ENCODE peak calls at places on chromosomes 13 and 19, in five cellular contexts. G is right cardiac atrium, M is RWPE2, P is thoracic aorta, B is Panc1. A is an unnamed sample. For H3K9me3 and H3K4me1, the result is how much of the 10 kb centered on the place peaks cover.

GRCh38 chr19:38252935-38253691 is 3.1 kb downstream of the PPP1R14A start:
- ATAC-seq in G (peak), M (no peak), P (peak), B (no peak), A (peak)

GRCh38 chr13:105806335-105806920 is 729.0 kb downstream of the EFNB2 start:
- ATAC-seq in G (no peak), M (no peak), P (no peak), B (no peak), A (no peak)

GRCh38 chr13:46158222-46158621 is 23.8 kb downstream of the LCP1 start:
- ATAC-seq in G (no peak), M (no peak), P (no peak), B (no peak), A (no peak)

GRCh38 chr19:30391554-30392551 is 19.7 kb downstream of the ZNF536 start:
- ATAC-seq in G (no peak), M (peak), P (no peak), B (no peak), A (no peak)

GRCh38 chr13:33272531-33273124 is 12.9 kb downstream of the STARD13 start:
- ATAC-seq in G (no peak), M (peak), P (no peak), B (peak), A (no peak)

GRCh38 chr19:18650048-18650435 is 13.2 kb downstream of the KLHL26 start:
- ATAC-seq in G (peak), M (no peak), P (peak), B (no peak), A (peak)

GRCh38 chr13:101298517-101298916 is 117.8 kb downstream of the NALCN start:
- ATAC-seq in G (no peak), M (peak), P (no peak), B (no peak), A (no peak)

GRCh38 chr19:1232231-1232637 is 5.6 kb downstream of the CBARP start:
- ATAC-seq in G (no peak), M (peak), P (no peak), B (peak), A (peak)

GRCh38 chr19:29805026-29805925 is 6.5 kb upstream of the CCNE1 start:
- ATAC-seq in G (no peak), M (no peak), P (no peak), B (no peak), A (no peak)

GRCh38 chr13:79044415-79044814 is 361.6 kb downstream of the RBM26 start:
- ATAC-seq in G (no peak), M (peak), P (no peak), B (no peak), A (no peak)

GRCh38 chr13:73913043-73913740 is 221.0 kb downstream of the KLF12 start:
- ATAC-seq in G (peak), M (no peak), P (peak), B (no peak), A (no peak)

GRCh38 chr13:24004142-24004541 is 106.8 kb upstream of the C1QTNF9B start:
- ATAC-seq in G (no peak), M (no peak), P (no peak), B (no peak), A (no peak)

GRCh38 chr19:5418676-5419075 is 36.5 kb upstream of the ZNRF4 start:
- ATAC-seq in G (no peak), M (no peak), P (no peak), B (no peak), A (no peak)

GRCh38 chr13:95791084-95791722 is 114.3 kb downstream of the DNAJC3 start:
- ATAC-seq in G (no peak), M (no peak), P (no peak), B (no peak), A (no peak)

GRCh38 chr13:113493315-113493951 is 2.9 kb upstream of the DCUN1D2 start:
- ATAC-seq in G (no peak), M (peak), P (peak), B (peak), A (no peak)

GRCh38 chr13:34152409-34152808 is 334.5 kb downstream of the RFC3 start:
- ATAC-seq in G (no peak), M (no peak), P (no peak), B (no peak), A (no peak)

GRCh38 chr13:21427741-21428140 is 31.4 kb downstream of the ZDHHC20 start:
- ATAC-seq in G (no peak), M (no peak), P (no peak), B (no peak), A (no peak)

GRCh38 chr13:36700170-36700569 is 26.4 kb downstream of the SERTM1 start:
- ATAC-seq in G (no peak), M (no peak), P (no peak), B (no peak), A (no peak)

GRCh38 chr19:55383789-55384575 is at the start of gene TMEM238:
- ATAC-seq in G (no peak), M (peak), P (no peak), B (peak), A (peak)

GRCh38 chr13:49731766-49732165 is 40.5 kb upstream of the EBPL start:
- ATAC-seq in G (no peak), M (no peak), P (no peak), B (no peak), A (no peak)

GRCh38 chr19:38686530-38686888 is 39.1 kb downstream of the ACTN4 start:
- ATAC-seq in G (no peak), M (no peak), P (no peak), B (no peak), A (no peak)

GRCh38 chr19:49340069-49340864 is 5.1 kb downstream of the CD37 start:
- ATAC-seq in G (peak), M (no peak), P (peak), B (peak), A (peak)

GRCh38 chr13:29195459-29195858 is 375.3 kb downstream of the MTUS2 start:
- ATAC-seq in G (no peak), M (no peak), P (no peak), B (no peak), A (no peak)

GRCh38 chr13:40651866-40652587 is 14.4 kb downstream of the FOXO1 start:
- ATAC-seq in G (no peak), M (no peak), P (no peak), B (no peak), A (no peak)

GRCh38 chr13:94558721-94559120 is 37.2 kb downstream of the TGDS start:
- ATAC-seq in G (no peak), M (no peak), P (no peak), B (no peak), A (no peak)

GRCh38 chr13:88051746-88052482 is 380.7 kb downstream of the SLITRK5 start:
- ATAC-seq in G (no peak), M (no peak), P (no peak), B (no peak), A (no peak)

GRCh38 chr19:3849092-3849491 is 19.7 kb downstream of the ZFR2 start:
- ATAC-seq in G (no peak), M (peak), P (no peak), B (peak), A (no peak)

GRCh38 chr13:27183561-27184147 is 12.0 kb upstream of the USP12 start:
- ATAC-seq in G (no peak), M (no peak), P (no peak), B (peak), A (no peak)

GRCh38 chr13:100088282-100088647 is 628 bp upstream of the PCCA start:
- ATAC-seq in G (no peak), M (peak), P (peak), B (peak), A (no peak)

GRCh38 chr13:65093352-65093751 is 2136.8 kb downstream of the PCDH9 start:
- ATAC-seq in G (no peak), M (no peak), P (no peak), B (no peak), A (no peak)

GRCh38 chr19:1567116-1567847 is 843 bp downstream of the MEX3D start:
- ATAC-seq in G (no peak), M (peak), P (peak), B (peak), A (peak)

GRCh38 chr19:14167594-14168138 is 31.3 kb upstream of the ASF1B start:
- ATAC-seq in G (peak), M (no peak), P (no peak), B (no peak), A (peak)

GRCh38 chr13:32403108-32403507 is 24.8 kb downstream of the N4BP2L1 start:
- ATAC-seq in G (no peak), M (no peak), P (no peak), B (no peak), A (no peak)

GRCh38 chr19:13007292-13008045 is 12.2 kb downstream of the NFIX start:
- ATAC-seq in G (peak), M (peak), P (no peak), B (no peak), A (peak)

GRCh38 chr13:39692650-39693438 is 37.4 kb downstream of the COG6 start:
- ATAC-seq in G (no peak), M (no peak), P (no peak), B (no peak), A (no peak)

GRCh38 chr19:3788991-3789778 is 3.0 kb upstream of the MATK start:
- ATAC-seq in G (no peak), M (no peak), P (no peak), B (no peak), A (no peak)

GRCh38 chr13:74132768-74133656 is 1.2 kb downstream of the KLF12 start:
- ATAC-seq in G (no peak), M (no peak), P (no peak), B (no peak), A (no peak)

GRCh38 chr13:53159439-53159838 is 130.8 kb downstream of the OLFM4 start:
- ATAC-seq in G (no peak), M (no peak), P (no peak), B (no peak), A (no peak)

GRCh38 chr19:18833849-18834643 is 2.3 kb downstream of the UPF1 start:
- ATAC-seq in G (no peak), M (no peak), P (no peak), B (no peak), A (no peak)

GRCh38 chr19:15529774-15530372 is 21.5 kb downstream of the CYP4F22 start:
- ATAC-seq in G (no peak), M (no peak), P (no peak), B (no peak), A (no peak)
- H3K9me3 ChIP-seq in G (under half), M (under half), P (under half), B (under half), A (under half)

DNA sequence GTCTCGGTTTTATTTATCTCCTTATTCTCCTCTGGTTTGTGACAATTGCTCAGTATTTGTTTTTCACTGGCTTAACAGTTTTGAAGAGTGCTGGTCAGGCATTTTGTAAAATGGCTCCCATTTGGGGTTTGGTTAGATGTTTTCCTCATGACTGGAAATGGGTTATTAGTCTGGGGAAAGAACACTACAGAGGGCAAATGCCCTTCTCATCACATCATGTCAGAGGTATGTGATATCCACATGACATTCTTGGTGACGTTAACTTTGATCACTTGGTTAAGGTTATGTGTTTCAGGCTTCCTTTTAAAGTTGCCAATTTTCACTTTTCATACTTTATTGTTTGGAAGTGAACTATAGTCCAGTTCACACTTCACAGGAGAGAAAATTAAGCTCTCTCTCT is 74.8 kb upstream of the KLHL1 start:
- ATAC-seq in G (no peak), M (no peak), P (no peak), B (no peak), A (no peak)
- H3K4me1 ChIP-seq in G (under half), M (under half), P (under half), B (under half), A (under half)

DNA sequence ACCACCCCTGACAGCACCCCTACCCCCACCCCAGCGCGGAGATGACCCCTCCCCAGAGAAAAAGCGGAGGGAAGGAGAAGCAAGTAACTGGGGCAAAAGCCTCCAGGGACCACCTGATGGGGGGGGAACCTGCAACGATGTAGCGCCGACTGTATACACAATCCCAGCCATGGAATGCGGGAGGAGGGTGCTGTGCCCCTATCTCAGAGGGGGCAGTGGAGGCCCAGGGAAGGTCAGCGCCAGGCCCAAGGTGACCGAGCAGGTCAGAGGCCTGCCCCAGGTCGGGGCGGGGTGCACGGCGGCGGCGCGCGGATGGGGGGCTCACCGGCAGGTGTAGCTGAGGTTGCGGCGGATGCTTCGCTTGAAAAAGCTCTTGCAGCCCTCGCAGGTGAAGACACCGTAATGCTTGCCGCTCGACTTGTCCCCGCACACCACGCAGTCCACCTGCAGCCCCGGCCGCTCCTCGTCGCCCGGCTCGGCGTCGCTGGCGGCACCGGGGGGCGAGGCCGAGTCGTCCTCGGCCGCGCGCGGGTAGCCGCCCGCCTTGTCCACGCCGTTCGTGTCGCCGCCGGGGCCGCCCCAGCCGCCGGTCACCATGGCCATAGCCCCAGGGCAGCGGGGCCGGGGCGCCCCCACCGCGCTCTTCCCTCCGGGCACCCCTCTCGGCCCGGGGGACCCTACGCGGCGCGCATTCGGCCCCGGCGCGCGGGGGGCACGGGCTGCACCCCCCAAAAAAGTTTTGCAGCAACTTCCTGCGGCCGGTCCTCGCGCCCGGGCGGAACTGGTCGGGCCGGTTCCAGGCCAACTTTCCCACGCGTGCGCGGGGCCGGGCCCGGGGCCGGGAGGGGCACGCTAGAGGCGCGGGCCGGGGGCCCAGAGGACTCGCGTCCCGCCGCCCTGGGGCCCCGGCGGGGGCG is 843 bp downstream of the NR2F6 start:
- ATAC-seq in G (no peak), M (no peak), P (no peak), B (peak), A (peak)
- H3K27ac ChIP-seq in G (peak), M (peak), P (peak), B (peak), A (peak)

GRCh38 chr19:57552432-57552831 is 7.2 kb downstream of the ZNF550 start:
- ATAC-seq in G (no peak), M (no peak), P (no peak), B (no peak), A (no peak)

DNA sequence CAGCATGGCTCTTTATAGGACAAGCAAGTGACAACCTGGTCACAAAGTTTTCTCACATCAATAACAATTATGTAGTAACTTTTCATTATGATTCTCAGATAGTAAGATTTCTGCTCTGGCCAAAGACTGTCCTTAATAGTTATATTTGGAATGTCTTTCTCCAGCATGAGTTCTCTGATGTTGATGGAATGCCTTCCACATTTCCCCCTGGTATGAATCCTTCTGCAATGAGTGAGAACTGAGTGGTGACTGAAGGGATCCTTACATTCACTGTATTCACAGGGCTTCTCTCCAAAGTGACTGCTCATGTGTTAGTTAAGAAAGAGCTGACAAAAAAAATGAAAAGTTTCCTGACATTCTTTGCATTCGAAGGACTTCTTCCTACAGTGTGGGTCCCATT is 13.2 kb downstream of the ZNF550 start:
- ATAC-seq in G (no peak), M (no peak), P (no peak), B (no peak), A (no peak)
- H3K9me3 ChIP-seq in G (under half), M (under half), P (half or more), B (half or more), A (under half)

A was measured in gastroesophageal sphincter.